ENCODE peak calls at places on chromosome X, in seven cellular contexts. One of them, this sample, is unnamed.

GRCh38 chrX:2871817-2872216 is 43.1 kb downstream of the GYG2 start:
- DNase-seq in mesendoderm: no peak
- DNase-seq in neuronal stem cell: no peak
- DNase-seq in IMR-90: no peak
- DNase-seq in trophoblast cell: no peak
- DNase-seq in H9: no peak
- DNase-seq in H1: no peak
- DNase-seq in this sample: no peak

GRCh38 chrX:46626566-46626965 is 53.0 kb downstream of the CHST7 start:
- DNase-seq in mesendoderm: no peak
- DNase-seq in neuronal stem cell: no peak
- DNase-seq in IMR-90: no peak
- DNase-seq in trophoblast cell: no peak
- DNase-seq in H9: no peak
- DNase-seq in H1: no peak
- DNase-seq in this sample: no peak

GRCh38 chrX:119871245-119871598 is 311 bp downstream of the RNF113A start:
- DNase-seq in mesendoderm: no peak
- DNase-seq in neuronal stem cell: no peak
- DNase-seq in IMR-90: peak; percentile 7
- DNase-seq in trophoblast cell: no peak
- DNase-seq in H9: no peak
- DNase-seq in H1: no peak
- DNase-seq in this sample: no peak

GRCh38 chrX:29992083-29992482 is 223.3 kb upstream of the MAGEB2 start:
- DNase-seq in mesendoderm: no peak
- DNase-seq in neuronal stem cell: no peak
- DNase-seq in IMR-90: no peak
- DNase-seq in trophoblast cell: no peak
- DNase-seq in H9: no peak
- DNase-seq in H1: no peak
- DNase-seq in this sample: no peak

GRCh38 chrX:1767026-1767425 is 152.2 kb downstream of the ASMT start:
- DNase-seq in mesendoderm: peak; percentile 19
- DNase-seq in neuronal stem cell: no peak
- DNase-seq in IMR-90: no peak
- DNase-seq in trophoblast cell: no peak
- DNase-seq in H9: no peak
- DNase-seq in H1: no peak
- DNase-seq in this sample: no peak

GRCh38 chrX:112341598-112341997 is 259.0 kb upstream of the TRPC5 start:
- DNase-seq in mesendoderm: no peak
- DNase-seq in neuronal stem cell: no peak
- DNase-seq in IMR-90: peak; percentile 83
- DNase-seq in trophoblast cell: no peak
- DNase-seq in H9: no peak
- DNase-seq in H1: no peak
- DNase-seq in this sample: peak; percentile 8

GRCh38 chrX:15882704-15883539 is 28.3 kb upstream of the AP1S2 start:
- DNase-seq in mesendoderm: no peak
- DNase-seq in neuronal stem cell: no peak
- DNase-seq in IMR-90: peak; percentile 43
- DNase-seq in trophoblast cell: no peak
- DNase-seq in H9: no peak
- DNase-seq in H1: no peak
- DNase-seq in this sample: peak; percentile 6

GRCh38 chrX:122835886-122836285 is 348.2 kb upstream of the GRIA3 start:
- DNase-seq in mesendoderm: no peak
- DNase-seq in neuronal stem cell: no peak
- DNase-seq in IMR-90: no peak
- DNase-seq in trophoblast cell: no peak
- DNase-seq in H9: no peak
- DNase-seq in H1: no peak
- DNase-seq in this sample: no peak

GRCh38 chrX:118216488-118216887 is 99.9 kb upstream of the KLHL13 start:
- DNase-seq in mesendoderm: no peak
- DNase-seq in neuronal stem cell: no peak
- DNase-seq in IMR-90: no peak
- DNase-seq in trophoblast cell: no peak
- DNase-seq in H9: no peak
- DNase-seq in H1: no peak
- DNase-seq in this sample: no peak

GRCh38 chrX:11929476-11929875 is 171.4 kb downstream of the MSL3 start:
- DNase-seq in mesendoderm: no peak
- DNase-seq in neuronal stem cell: no peak
- DNase-seq in IMR-90: no peak
- DNase-seq in trophoblast cell: no peak
- DNase-seq in H9: no peak
- DNase-seq in H1: no peak
- DNase-seq in this sample: peak; percentile 9

GRCh38 chrX:136059350-136059749 is 74.1 kb downstream of the SLC9A6 start:
- DNase-seq in mesendoderm: no peak
- DNase-seq in neuronal stem cell: no peak
- DNase-seq in IMR-90: no peak
- DNase-seq in trophoblast cell: no peak
- DNase-seq in H9: no peak
- DNase-seq in H1: no peak
- DNase-seq in this sample: no peak
- H3K4ac ChIP-seq in mesendoderm: no peak overlapping the region
- H3K4ac ChIP-seq in neuronal stem cell: no peak overlapping the region
- H3K4ac ChIP-seq in IMR-90: no peak overlapping the region
- H3K4ac ChIP-seq in trophoblast cell: no peak overlapping the region
- H3K4ac ChIP-seq in H9: no peak overlapping the region
- H3K4ac ChIP-seq in H1: no peak overlapping the region
- H3K4ac ChIP-seq in this sample: no peak overlapping the region

GRCh38 chrX:134101636-134102035 is 116.2 kb upstream of the GPC3 start:
- DNase-seq in mesendoderm: no peak
- DNase-seq in neuronal stem cell: no peak
- DNase-seq in IMR-90: no peak
- DNase-seq in trophoblast cell: no peak
- DNase-seq in H9: no peak
- DNase-seq in H1: no peak
- DNase-seq in this sample: no peak
- H3K4ac ChIP-seq in mesendoderm: no peak overlapping the region
- H3K4ac ChIP-seq in neuronal stem cell: no peak overlapping the region
- H3K4ac ChIP-seq in IMR-90: no peak overlapping the region
- H3K4ac ChIP-seq in trophoblast cell: no peak overlapping the region
- H3K4ac ChIP-seq in H9: no peak overlapping the region
- H3K4ac ChIP-seq in H1: no peak overlapping the region
- H3K4ac ChIP-seq in this sample: no peak overlapping the region

GRCh38 chrX:28901637-28902036 is 314.4 kb downstream of the IL1RAPL1 start:
- DNase-seq in mesendoderm: no peak
- DNase-seq in neuronal stem cell: no peak
- DNase-seq in IMR-90: peak; percentile 82
- DNase-seq in trophoblast cell: no peak
- DNase-seq in H9: no peak
- DNase-seq in H1: no peak
- DNase-seq in this sample: peak; percentile 3
- H3K4ac ChIP-seq in mesendoderm: no peak overlapping the region
- H3K4ac ChIP-seq in neuronal stem cell: no peak overlapping the region
- H3K4ac ChIP-seq in IMR-90: no peak overlapping the region
- H3K4ac ChIP-seq in trophoblast cell: no peak overlapping the region
- H3K4ac ChIP-seq in H9: no peak overlapping the region
- H3K4ac ChIP-seq in H1: no peak overlapping the region
- H3K4ac ChIP-seq in this sample: no peak overlapping the region

GRCh38 chrX:37060999-37061398 is 52.8 kb downstream of the FAM47C start:
- DNase-seq in mesendoderm: peak; percentile 52
- DNase-seq in neuronal stem cell: peak; percentile 38
- DNase-seq in IMR-90: peak; percentile 41
- DNase-seq in trophoblast cell: peak; percentile 9
- DNase-seq in H9: peak; percentile 38
- DNase-seq in H1: no peak
- DNase-seq in this sample: peak; percentile 33
- H3K4ac ChIP-seq in mesendoderm: no peak overlapping the region
- H3K4ac ChIP-seq in neuronal stem cell: no peak overlapping the region
- H3K4ac ChIP-seq in IMR-90: no peak overlapping the region
- H3K4ac ChIP-seq in trophoblast cell: no peak overlapping the region
- H3K4ac ChIP-seq in H9: no peak overlapping the region
- H3K4ac ChIP-seq in H1: no peak overlapping the region
- H3K4ac ChIP-seq in this sample: no peak overlapping the region

GRCh38 chrX:65643786-65644111 is 23.7 kb upstream of the MSN start:
- DNase-seq in mesendoderm: no peak
- DNase-seq in neuronal stem cell: no peak
- DNase-seq in IMR-90: no peak
- DNase-seq in trophoblast cell: peak; percentile 51
- DNase-seq in H9: no peak
- DNase-seq in H1: no peak
- DNase-seq in this sample: no peak
- H3K4ac ChIP-seq in mesendoderm: no peak overlapping the region
- H3K4ac ChIP-seq in neuronal stem cell: no peak overlapping the region
- H3K4ac ChIP-seq in IMR-90: no peak overlapping the region
- H3K4ac ChIP-seq in trophoblast cell: no peak overlapping the region
- H3K4ac ChIP-seq in H9: no peak overlapping the region
- H3K4ac ChIP-seq in H1: no peak overlapping the region
- H3K4ac ChIP-seq in this sample: no peak overlapping the region

DNA sequence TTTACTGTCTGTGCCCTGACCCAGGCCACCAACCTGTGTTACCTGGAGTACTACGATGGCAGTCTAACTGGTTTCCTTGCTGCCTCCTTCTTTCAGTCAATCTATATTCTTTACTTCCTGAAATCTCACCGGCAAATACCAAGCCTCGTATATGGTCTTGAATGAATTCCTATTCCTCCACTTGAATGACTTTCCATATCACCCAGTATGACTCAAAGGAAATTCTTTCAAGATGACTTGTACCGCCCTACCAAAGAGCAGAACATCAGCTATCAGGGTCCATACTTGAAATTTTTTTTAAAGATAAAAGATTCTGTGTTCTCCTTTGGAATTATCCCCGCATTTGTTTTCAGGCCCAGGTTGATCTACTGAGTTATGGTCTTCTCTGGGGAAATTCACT is 378.0 kb downstream of the AFF2 start:
- DNase-seq in mesendoderm: peak; percentile 61
- DNase-seq in neuronal stem cell: no peak
- DNase-seq in IMR-90: peak; percentile 69
- DNase-seq in trophoblast cell: peak; percentile 18
- DNase-seq in H9: no peak
- DNase-seq in H1: no peak
- DNase-seq in this sample: peak; percentile 34
- H3K4ac ChIP-seq in mesendoderm: no peak overlapping the region
- H3K4ac ChIP-seq in neuronal stem cell: no peak overlapping the region
- H3K4ac ChIP-seq in IMR-90: peak overlapping the region; percentile 67
- H3K4ac ChIP-seq in trophoblast cell: no peak overlapping the region
- H3K4ac ChIP-seq in H9: no peak overlapping the region
- H3K4ac ChIP-seq in H1: no peak overlapping the region
- H3K4ac ChIP-seq in this sample: no peak overlapping the region